ENCODE peak calls at places on chromosomes 5 and 9, in four cellular contexts. B is naive thymus-derived CD4-positive, alpha-beta T cell; J is HCEC 1CT; G is activated B cell treated with CpG ODN at 0.5 μM for 24 hours. A is an unnamed sample.

GRCh38 chr9:123807241-123807640 is 122.7 kb downstream of the DENND1A start:
- DNase-seq in G (no peak), B (no peak), J (no peak), A (no peak)

GRCh38 chr5:53930457-53930856 is 370.0 kb downstream of the NDUFS4 start:
- DNase-seq in J (no peak), B (no peak), G (no peak), A (no peak)

GRCh38 chr9:112945620-112946208 is 55.0 kb upstream of the SLC46A2 start:
- DNase-seq in J (no peak), G (no peak), B (no peak), A (no peak)

GRCh38 chr5:28226407-28226806 is 1188.0 kb upstream of the CDH9 start:
- DNase-seq in J (peak; percentile 23), G (no peak), B (no peak), A (no peak)

GRCh38 chr9:126154869-126155268 is 171.8 kb upstream of the MVB12B start:
- DNase-seq in J (no peak), G (no peak), B (no peak), A (no peak)

GRCh38 chr5:10432059-10433008 is 9.3 kb upstream of the ROPN1L start:
- DNase-seq in G (no peak), J (no peak), B (no peak), A (no peak)

GRCh38 chr5:1299961-1300360 is 5.1 kb upstream of the TERT start:
- DNase-seq in G (peak; percentile 10), J (no peak), B (no peak), A (no peak)

GRCh38 chr9:70470050-70471015 is 55.9 kb upstream of the KLF9 start:
- DNase-seq in B (no peak), J (no peak), G (no peak), A (no peak)

GRCh38 chr5:115181757-115182156 is 12.0 kb upstream of the TRIM36 start:
- DNase-seq in B (no peak), J (no peak), G (no peak), A (no peak)

GRCh38 chr9:81244631-81245030 is 444.7 kb downstream of the TLE1 start:
- DNase-seq in J (peak; percentile 56), G (no peak), B (no peak), A (no peak)

GRCh38 chr5:154197801-154198461 is 7.4 kb downstream of the GALNT10 start:
- DNase-seq in J (peak; percentile 54), B (no peak), G (no peak), A (no peak)

GRCh38 chr5:52728201-52728600 is 59.5 kb upstream of the ITGA1 start:
- DNase-seq in J (no peak), B (no peak), G (no peak), A (no peak)

GRCh38 chr5:136374003-136374402 is 8.7 kb upstream of the TRPC7 start:
- DNase-seq in B (no peak), J (no peak), G (no peak), A (no peak)

GRCh38 chr9:29449294-29449693 is 1876.0 kb upstream of the C9orf72 start:
- DNase-seq in J (no peak), B (no peak), G (no peak), A (no peak)

GRCh38 chr9:89743576-89744254 is 138.9 kb downstream of the GADD45G start:
- DNase-seq in G (no peak), B (peak; percentile 80), J (no peak), A (no peak)